ENCODE peak calls at places on chromosomes 4 and X, in five cellular contexts. O is IMR-90, T is neuronal stem cell, L is trophoblast cell, C is H9. N is an unnamed sample.

GRCh38 chr4:11704136-11704535 is 275.4 kb upstream of the HS3ST1 start:
- DNase-seq in L (peak; percentile 73), O (no peak), T (no peak), C (no peak), N (no peak)

GRCh38 chr4:118816538-118817177 is 19.3 kb downstream of the SEC24D start:
- DNase-seq in O (peak; percentile 75), T (no peak), L (peak; percentile 20), C (no peak), N (peak; percentile 81)

GRCh38 chr4:687048-687974 is 1.6 kb downstream of the SLC49A3 start:
- DNase-seq in T (no peak), L (peak; percentile 94), C (peak; percentile 76), O (peak; percentile 77), N (peak; percentile 94)

GRCh38 chrX:3443186-3443585 is 96.7 kb upstream of the MXRA5 start:
- DNase-seq in C (no peak), L (no peak), O (no peak), T (no peak), N (no peak)

GRCh38 chr4:72286185-72286584 is 254.4 kb downstream of the NPFFR2 start:
- DNase-seq in T (no peak), C (no peak), O (peak; percentile 12), L (no peak), N (peak; percentile 22)

GRCh38 chr4:188092824-188093223 is 16.6 kb downstream of the TRIML2 start:
- DNase-seq in O (peak; percentile 20), T (no peak), L (no peak), C (no peak), N (no peak)

GRCh38 chrX:134625315-134625718 is 33.0 kb downstream of the PLAC1 start:
- DNase-seq in T (no peak), C (no peak), L (no peak), O (no peak), N (no peak)

GRCh38 chrX:57367649-57368048 is 81.1 kb downstream of the FAAH2 start:
- DNase-seq in L (no peak), C (no peak), T (no peak), O (no peak), N (no peak)

GRCh38 chr4:40576651-40577480 is 52.8 kb downstream of the RBM47 start:
- DNase-seq in T (no peak), O (peak; percentile 91), L (peak; percentile 93), C (no peak), N (peak; percentile 97)

GRCh38 chrX:28586891-28587635 is at the start of gene IL1RAPL1:
- DNase-seq in L (no peak), C (no peak), T (no peak), O (peak; percentile 81), N (peak; percentile 76)

GRCh38 chr4:73723945-73724344 is 16.4 kb upstream of the CXCL8 start:
- DNase-seq in L (no peak), C (no peak), T (no peak), O (no peak), N (no peak)

GRCh38 chr4:46329118-46329976 is 60.6 kb downstream of the GABRA2 start:
- DNase-seq in T (peak; percentile 45), O (peak; percentile 61), L (no peak), C (peak; percentile 46), N (peak; percentile 77)

GRCh38 chr4:2511645-2512131 is 24.8 kb upstream of the FAM193A start:
- DNase-seq in T (no peak), L (no peak), O (no peak), C (no peak), N (no peak)

GRCh38 chrX:7841084-7841805 is 1.7 kb upstream of the VCX start:
- DNase-seq in O (no peak), C (no peak), T (no peak), L (no peak), N (no peak)

GRCh38 chr4:2469192-2469984 is 482 bp downstream of the RNF4 start:
- DNase-seq in C (peak; percentile 54), T (peak; percentile 18), O (peak; percentile 25), L (peak; percentile 11), N (peak; percentile 49)

GRCh38 chr4:134201216-134202098 is at the start of gene PABPC4L:
- DNase-seq in T (peak; percentile 42), C (peak; percentile 62), L (no peak), O (peak; percentile 24), N (peak; percentile 56)

GRCh38 chr4:158871050-158871724 is 102.4 kb downstream of the FNIP2 start:
- DNase-seq in C (no peak), L (no peak), T (no peak), O (no peak), N (no peak)

GRCh38 chr4:172982151-172982590 is 186.4 kb upstream of the GALNT7 start:
- DNase-seq in O (peak; percentile 92), L (peak; percentile 48), T (no peak), C (no peak), N (peak; percentile 70)

GRCh38 chr4:38075370-38076152 is 115.4 kb downstream of the PTTG2 start:
- DNase-seq in L (peak; percentile 56), O (peak; percentile 43), T (no peak), C (no peak), N (peak; percentile 71)

GRCh38 chrX:109952050-109952449 is 50.9 kb upstream of the TMEM164 start:
- DNase-seq in C (no peak), L (peak; percentile 54), T (no peak), O (no peak), N (no peak)

GRCh38 chr4:183758006-183758734 is 99.1 kb downstream of the TRAPPC11 start:
- DNase-seq in C (peak; percentile 67), L (no peak), O (no peak), T (peak; percentile 23), N (no peak)

GRCh38 chrX:19707472-19707871 is 179.9 kb downstream of the SH3KBP1 start:
- DNase-seq in T (no peak), O (no peak), L (no peak), C (no peak), N (peak; percentile 39)

GRCh38 chr4:44016582-44017421 is 431.8 kb downstream of the KCTD8 start:
- DNase-seq in L (no peak), C (no peak), T (no peak), O (peak; percentile 23), N (peak; percentile 1)

GRCh38 chr4:105023668-105024055 is 123.0 kb upstream of the TET2 start:
- DNase-seq in O (no peak), C (no peak), T (no peak), L (no peak), N (no peak)

GRCh38 chr4:174549696-174550095 is 27.4 kb upstream of the HPGD start:
- DNase-seq in C (no peak), T (no peak), L (no peak), O (no peak), N (no peak)

GRCh38 chr4:8592366-8593267 is at the start of gene CPZ:
- DNase-seq in C (peak; percentile 82), T (peak; percentile 64), L (no peak), O (peak; percentile 50), N (peak; percentile 36)
- H2BK120ac ChIP-seq in C (no peak within 1 kb of the TSS), T (peak within 1 kb of the TSS; percentile 9), L (peak within 1 kb of the TSS; percentile 28), O (no peak within 1 kb of the TSS), N (no peak within 1 kb of the TSS)

GRCh38 chr4:10106421-10107039 is 10.1 kb downstream of the WDR1 start:
- DNase-seq in L (peak; percentile 34), O (peak; percentile 97), T (no peak), C (no peak), N (peak; percentile 95)
- H3K79me1 ChIP-seq in L (no peaks in the 10 kb centered on the region), O (peaks cover 68% of the 10 kb centered on the region), T (peaks cover 6% of the 10 kb centered on the region), C (peaks cover 4% of the 10 kb centered on the region), N (no peaks in the 10 kb centered on the region)

DNA sequence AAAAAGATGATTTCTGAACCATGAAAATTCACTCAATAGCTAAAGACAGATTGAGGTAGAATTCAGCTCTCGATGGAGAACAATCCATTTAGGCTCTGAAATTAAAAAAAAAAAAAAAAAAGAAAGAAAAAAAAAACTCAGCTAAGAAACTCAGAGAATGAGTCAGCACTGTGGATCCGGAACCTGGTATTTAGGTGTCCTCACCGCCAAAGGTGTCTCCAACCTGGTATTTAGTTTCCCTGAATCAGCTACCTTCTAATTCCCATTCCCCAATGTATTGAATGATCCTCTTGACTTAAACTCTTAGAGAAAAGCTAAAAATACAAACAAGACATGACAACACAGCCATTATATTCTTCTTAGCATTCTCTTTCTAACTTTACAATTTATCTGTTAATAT is 150.3 kb upstream of the RASGEF1B start:
- DNase-seq in T (no peak), O (no peak), C (no peak), L (no peak), N (no peak)
- H2BK120ac ChIP-seq in T (no peak overlapping the region), O (no peak overlapping the region), C (no peak overlapping the region), L (no peak overlapping the region), N (no peak overlapping the region)

GRCh38 chr4:10104211-10104990 is 12.2 kb downstream of the WDR1 start:
- DNase-seq in L (no peak), O (no peak), T (no peak), C (no peak), N (peak; percentile 23)
- H3K79me1 ChIP-seq in L (no peaks in the 10 kb centered on the region), O (peaks cover 66% of the 10 kb centered on the region), T (peaks cover 11% of the 10 kb centered on the region), C (peaks cover 9% of the 10 kb centered on the region), N (no peaks in the 10 kb centered on the region)

GRCh38 chr4:8047837-8048678 is 108.4 kb upstream of the AFAP1 start:
- DNase-seq in L (no peak), O (no peak), T (no peak), C (no peak), N (no peak)

GRCh38 chr4:8050180-8050554 is 108.4 kb downstream of the ABLIM2 start:
- DNase-seq in L (no peak), T (no peak), O (no peak), C (no peak), N (no peak)

GRCh38 chr4:8046925-8047541 is 107.4 kb upstream of the AFAP1 start:
- DNase-seq in L (no peak), T (no peak), O (no peak), C (no peak), N (no peak)

GRCh38 chr4:8050555-8051206 is 107.9 kb downstream of the ABLIM2 start:
- DNase-seq in C (peak; percentile 94), T (no peak), O (peak; percentile 11), L (no peak), N (peak; percentile 24)

GRCh38 chr4:8048856-8049686 is 109.4 kb upstream of the AFAP1 start:
- DNase-seq in C (peak; percentile 74), L (no peak), T (no peak), O (no peak), N (no peak)
- H2BK120ac ChIP-seq in C (peak overlapping the region; percentile 88), L (no peak overlapping the region), T (peak overlapping the region; percentile 67), O (no peak overlapping the region), N (no peak overlapping the region)

DNA sequence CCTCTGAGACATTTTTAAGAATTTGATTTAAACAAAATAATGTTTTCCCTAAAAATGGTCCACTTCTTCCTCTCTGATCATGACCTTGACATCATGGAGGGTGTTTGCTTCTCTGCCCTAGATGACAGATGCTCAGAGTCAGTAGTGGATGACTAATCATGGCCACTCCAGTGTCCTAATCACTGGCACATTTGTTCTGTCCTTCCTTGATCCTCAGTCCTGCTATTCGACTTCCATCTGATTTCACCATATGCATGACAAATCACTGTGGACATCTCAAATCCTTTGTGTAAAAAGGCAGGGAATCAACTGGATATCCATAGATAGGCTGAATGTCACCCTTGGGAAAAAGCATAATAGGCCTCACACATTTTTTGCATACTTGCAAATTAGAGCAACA is 9.0 kb downstream of the CRMP1 start:
- DNase-seq in T (no peak), L (no peak), O (no peak), C (no peak), N (peak; percentile 19)
- H3K79me1 ChIP-seq in T (peaks cover 22% of the 10 kb centered on the region), L (no peaks in the 10 kb centered on the region), O (no peaks in the 10 kb centered on the region), C (peaks cover 21% of the 10 kb centered on the region), N (no peaks in the 10 kb centered on the region)

N was measured in mesenchymal stem cell.